ENCODE peak calls at places on chromosomes 4 and X, in seven cellular contexts. S is central memory CD4-positive, alpha-beta T cell; H is HFF-Myc; T is fibroblast of lung; L is DMS153; F is fibroblast of mammary gland; C is ecto neural progenitor cell. B is an unnamed sample.

GRCh38 chr4:114442846-114443245 is 155.8 kb upstream of the UGT8 start:
- DNase-seq in H (no peak), S (no peak), C (no peak), F (no peak), L (no peak), T (no peak), B (no peak)

GRCh38 chr4:99610605-99611172 is 36.1 kb downstream of the MTTP start:
- DNase-seq in C (no peak), H (no peak), L (no peak), S (no peak), F (peak), T (peak), B (no peak)

GRCh38 chr4:55574252-55574651 is 17.8 kb downstream of the PDCL2 start:
- DNase-seq in F (no peak), S (no peak), C (no peak), H (no peak), L (no peak), T (no peak), B (no peak)

GRCh38 chr4:1910643-1911042 is 39.5 kb downstream of the NSD2 start:
- DNase-seq in H (no peak), L (no peak), S (no peak), F (peak), C (peak), T (peak), B (peak)

GRCh38 chr4:71487324-71487677 is 148.5 kb downstream of the SLC4A4 start:
- DNase-seq in H (no peak), T (no peak), L (no peak), F (no peak), S (no peak), C (no peak), B (peak)

GRCh38 chr4:4386296-4386735 is 586 bp upstream of the NSG1 start:
- DNase-seq in L (no peak), T (no peak), F (no peak), S (peak), C (peak), H (no peak), B (no peak)

GRCh38 chr4:173281001-173281400 is 53.2 kb downstream of the HMGB2 start:
- DNase-seq in S (no peak), C (no peak), H (no peak), L (no peak), F (no peak), T (no peak), B (no peak)

GRCh38 chrX:151515233-151515632 is 48.2 kb upstream of the PASD1 start:
- DNase-seq in F (no peak), H (no peak), T (no peak), S (no peak), C (no peak), L (no peak), B (no peak)

GRCh38 chrX:132968282-132968681 is 9.9 kb upstream of the HS6ST2 start:
- DNase-seq in H (no peak), T (no peak), S (no peak), C (no peak), L (peak), F (no peak), B (no peak)

GRCh38 chr4:81682492-81682891 is 210.8 kb upstream of the RASGEF1B start:
- DNase-seq in C (no peak), H (no peak), F (no peak), S (no peak), T (no peak), L (no peak), B (no peak)

GRCh38 chrX:6644411-6644810 is 109.5 kb upstream of the VCX3A start:
- DNase-seq in S (no peak), T (no peak), L (no peak), F (no peak), H (no peak), C (no peak), B (no peak)

GRCh38 chrX:13428055-13428786 is 108.4 kb upstream of the ATXN3L start:
- DNase-seq in C (no peak), S (no peak), T (peak), L (no peak), H (no peak), F (peak), B (no peak)

GRCh38 chr4:174520655-174521054 is 1.6 kb downstream of the HPGD start:
- DNase-seq in L (no peak), F (no peak), H (no peak), S (peak), C (no peak), T (no peak), B (no peak)

B was measured in pons.